ENCODE peak calls at places on chromosomes 11 and 22, in five cellular contexts. R is cardiac muscle cell, F is upper lobe of right lung, J is tibial artery, G is sigmoid colon. A is an unnamed sample. For H3K9me3, the result is how much of the 10 kb centered on the place peaks cover.

GRCh38 chr11:44949160-44950035 is 1.3 kb downstream of the TP53I11 start:
- DNase-seq in R (peak), F (peak), J (no peak), G (no peak), A (no peak)

GRCh38 chr11:62664405-62665074 is 470 bp downstream of the C11orf98 start:
- DNase-seq in R (peak), F (no peak), J (no peak), G (peak), A (peak)

GRCh38 chr11:117417342-117417741 is 89.7 kb downstream of the CEP164 start:
- DNase-seq in R (no peak), F (peak), J (no peak), G (peak), A (no peak)

GRCh38 chr11:36015806-36016205 is 71.9 kb downstream of the LDLRAD3 start:
- DNase-seq in R (peak), F (no peak), J (peak), G (peak), A (no peak)

GRCh38 chr11:34002420-34002819 is 49.1 kb upstream of the CAPRIN1 start:
- DNase-seq in R (no peak), F (no peak), J (no peak), G (no peak), A (peak)

GRCh38 chr22:40276877-40277823 is 69.2 kb upstream of the ADSL start:
- DNase-seq in R (peak), F (no peak), J (peak), G (no peak), A (no peak)

GRCh38 chr22:45235851-45236342 is 4.8 kb downstream of the KIAA0930 start:
- DNase-seq in R (no peak), F (no peak), J (no peak), G (no peak), A (no peak)

GRCh38 chr11:118907051-118907748 is 18.5 kb downstream of the BCL9L start:
- DNase-seq in R (peak), F (peak), J (peak), G (peak), A (peak)

GRCh38 chr11:27722945-27723344 is 22.7 kb upstream of the BDNF start:
- DNase-seq in R (peak), F (no peak), J (no peak), G (no peak), A (no peak)

GRCh38 chr11:47768090-47768620 is 1.0 kb upstream of the FNBP4 start:
- DNase-seq in R (peak), F (peak), J (peak), G (peak), A (peak)

GRCh38 chr11:124329787-124330478 is 9.9 kb upstream of the OR8D2 start:
- DNase-seq in R (no peak), F (no peak), J (no peak), G (no peak), A (no peak)

GRCh38 chr11:97621282-97621681 is 1231.5 kb downstream of the JRKL start:
- DNase-seq in R (no peak), F (no peak), J (no peak), G (no peak), A (no peak)

GRCh38 chr11:125264091-125265022 is 99.8 kb downstream of the PKNOX2 start:
- DNase-seq in R (no peak), F (no peak), J (no peak), G (no peak), A (no peak)

GRCh38 chr11:67275606-67276409 is 9.5 kb downstream of the GRK2 start:
- DNase-seq in R (no peak), F (peak), J (peak), G (peak), A (no peak)

GRCh38 chr11:6635082-6635932 is 16.1 kb upstream of the TPP1 start:
- DNase-seq in R (peak), F (no peak), J (no peak), G (peak), A (no peak)

GRCh38 chr11:18065572-18065971 is 19.5 kb upstream of the TPH1 start:
- DNase-seq in R (no peak), F (no peak), J (no peak), G (no peak), A (no peak)

GRCh38 chr11:122101625-122102291 is 14.3 kb downstream of the BLID start:
- DNase-seq in R (peak), F (no peak), J (peak), G (peak), A (no peak)

GRCh38 chr11:60069471-60069870 is 13.0 kb downstream of the MS4A3 start:
- DNase-seq in R (no peak), F (no peak), J (no peak), G (no peak), A (no peak)

GRCh38 chr11:134382830-134383229 is 29.2 kb downstream of the B3GAT1 start:
- DNase-seq in R (no peak), F (no peak), J (no peak), G (no peak), A (no peak)
- H3K9me3 ChIP-seq in R (under half), F (under half), J (under half), G (under half), A (under half)

DNA sequence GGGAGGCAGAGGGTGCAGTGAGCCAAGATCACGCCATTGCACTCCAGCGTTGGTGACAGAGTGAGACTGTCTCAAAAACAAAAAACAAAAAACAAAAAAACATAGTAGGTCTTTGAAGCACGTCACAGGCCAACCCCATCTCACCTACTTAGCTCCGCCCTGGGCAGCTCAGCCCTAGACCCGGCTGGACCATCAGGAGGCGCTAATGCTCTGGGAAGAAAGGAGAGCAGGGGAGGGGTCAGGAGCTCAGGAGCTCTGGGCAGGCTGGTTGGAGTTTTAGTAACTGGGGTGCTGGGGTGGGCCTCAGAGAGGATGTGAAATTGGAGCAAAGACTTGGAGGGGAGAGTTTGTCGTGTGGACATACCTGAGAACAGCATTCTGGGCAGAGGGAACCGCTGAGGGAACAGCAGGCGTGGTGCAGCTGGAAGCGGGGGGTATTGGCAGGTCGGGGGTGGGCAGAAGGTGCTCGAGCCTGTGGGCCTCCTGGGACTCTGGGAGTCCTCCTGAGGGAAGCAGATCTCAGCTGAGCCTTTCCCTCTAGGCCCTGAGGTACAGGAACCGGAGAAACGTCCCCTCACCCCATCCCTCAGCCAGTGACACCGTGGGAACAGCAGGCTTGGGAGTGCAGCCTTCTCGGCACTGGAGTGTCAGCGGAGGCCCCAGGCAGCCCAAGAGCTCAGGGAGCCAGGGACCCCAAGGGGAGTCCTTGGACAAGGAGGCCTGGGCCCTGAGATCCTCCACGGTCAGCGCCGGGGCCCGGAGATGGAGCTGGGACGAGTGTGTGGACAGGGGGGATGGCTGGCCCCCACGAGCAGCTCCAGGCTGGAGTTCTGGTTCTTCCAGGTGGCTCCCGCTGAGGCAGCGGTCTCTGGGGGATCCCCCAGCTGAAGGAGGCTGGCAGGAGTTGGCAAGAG is 2.2 kb upstream of the RPS6KA4 start:
- DNase-seq in R (peak), F (peak), J (no peak), G (no peak), A (peak)
- TF ChIP-seq CTCF in R (peak), F (peak), J (no peak), G (no peak), A (peak)

GRCh38 chr11:111449158-111449557 is 63.0 kb downstream of the BTG4 start:
- DNase-seq in R (no peak), F (no peak), J (no peak), G (no peak), A (no peak)

GRCh38 chr11:111447931-111448330 is 64.3 kb downstream of the BTG4 start:
- DNase-seq in R (no peak), F (no peak), J (no peak), G (no peak), A (no peak)

GRCh38 chr11:111448420-111448819 is 63.8 kb downstream of the BTG4 start:
- DNase-seq in R (no peak), F (no peak), J (no peak), G (no peak), A (no peak)

GRCh38 chr11:111450480-111451320 is 61.5 kb downstream of the BTG4 start:
- DNase-seq in R (no peak), F (no peak), J (no peak), G (no peak), A (no peak)

GRCh38 chr11:111449696-111450479 is 62.3 kb downstream of the BTG4 start:
- DNase-seq in R (no peak), F (no peak), J (no peak), G (no peak), A (no peak)
- H3K27ac ChIP-seq in R (no peak), F (no peak), J (no peak), G (no peak), A (no peak)

DNA sequence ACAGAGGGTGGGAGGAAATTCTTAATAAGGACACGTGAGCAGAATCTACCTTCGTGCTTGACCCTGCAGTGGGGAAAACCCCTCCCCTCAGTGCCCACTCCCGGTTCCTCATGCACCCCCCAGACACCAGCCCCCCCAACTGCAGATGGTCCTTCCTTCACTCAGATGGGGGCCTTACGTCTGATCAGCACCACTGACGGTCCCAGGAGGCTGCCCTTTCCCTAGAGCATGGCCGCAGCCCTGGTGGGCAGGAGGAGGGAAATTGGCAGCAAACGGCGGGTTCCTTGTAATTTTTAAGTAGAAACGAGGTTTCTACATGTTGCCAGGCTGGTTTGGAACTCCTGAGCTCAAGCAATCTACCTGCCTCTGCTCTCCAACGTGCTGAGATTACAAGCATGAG is 477.7 kb downstream of the TBC1D22A start:
- DNase-seq in R (no peak), F (no peak), J (no peak), G (no peak), A (no peak)
- H3K9me3 ChIP-seq in R (under half), F (under half), J (under half), G (under half), A (under half)

GRCh38 chr11:128555606-128556005 is 31.8 kb downstream of the ETS1 start:
- DNase-seq in R (peak), F (no peak), J (no peak), G (no peak), A (no peak)
- TF ChIP-seq CTCF in R (peak), F (peak), J (no peak), G (no peak), A (no peak)

DNA sequence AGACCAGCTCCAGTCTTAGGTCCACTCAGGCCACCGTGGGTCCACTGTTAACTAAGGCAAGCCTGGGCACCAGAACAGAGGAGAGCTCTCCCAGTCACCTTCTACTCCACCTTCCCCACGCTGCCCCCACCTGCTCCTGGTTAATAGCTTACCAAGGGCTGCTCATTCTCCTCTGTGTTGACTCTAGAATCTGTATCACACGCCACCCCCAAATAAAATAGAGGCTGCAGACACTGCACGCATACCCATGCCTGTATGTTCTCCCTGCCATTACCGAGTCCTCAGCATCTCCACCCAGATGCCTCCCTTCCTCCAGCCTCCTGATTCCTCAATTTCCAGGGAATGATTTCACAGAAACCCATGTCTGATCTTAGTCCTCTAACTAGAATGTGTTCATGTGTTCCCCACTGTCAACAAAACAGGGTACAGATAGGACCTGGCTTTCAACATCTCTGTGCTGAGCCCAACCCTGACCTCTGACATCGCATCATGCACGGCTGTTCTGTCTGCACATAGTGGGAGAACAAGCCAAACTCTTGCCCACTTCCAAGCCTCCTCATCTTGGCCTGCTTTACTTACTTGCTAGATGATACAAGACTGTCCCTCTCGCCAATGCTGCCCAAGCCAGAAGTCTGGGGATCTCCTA is 49.8 kb downstream of the SMCO4 start:
- DNase-seq in R (no peak), F (no peak), J (no peak), G (no peak), A (no peak)
- H3K27ac ChIP-seq in R (no peak), F (no peak), J (no peak), G (no peak), A (no peak)

A was measured in PC-9.